ENCODE peak calls at places on chromosomes 4 and X, in six cellular contexts. One of them, this sample, is unnamed.

GRCh38 chr4:72987741-72988729 is 81.5 kb downstream of the COX18 start:
- DNase-seq in tibial artery: no peak
- DNase-seq in endodermal cell: no peak
- DNase-seq in fibroblast of mammary gland: no peak
- DNase-seq in nephron progenitor cell: no peak
- DNase-seq in cardiac muscle cell: no peak
- DNase-seq in this sample: no peak

GRCh38 chrX:94361241-94361640 is 687.2 kb downstream of the FAM133A start:
- DNase-seq in tibial artery: no peak
- DNase-seq in endodermal cell: no peak
- DNase-seq in fibroblast of mammary gland: no peak
- DNase-seq in nephron progenitor cell: no peak
- DNase-seq in cardiac muscle cell: no peak
- DNase-seq in this sample: no peak

GRCh38 chrX:106286053-106286650 is 118.0 kb downstream of the PWWP3B start:
- DNase-seq in tibial artery: no peak
- DNase-seq in endodermal cell: no peak
- DNase-seq in fibroblast of mammary gland: peak; percentile 52
- DNase-seq in nephron progenitor cell: no peak
- DNase-seq in cardiac muscle cell: no peak
- DNase-seq in this sample: no peak

GRCh38 chr4:38675167-38676121 is 11.4 kb downstream of the KLF3 start:
- DNase-seq in tibial artery: peak; percentile 89
- DNase-seq in endodermal cell: peak; percentile 93
- DNase-seq in fibroblast of mammary gland: peak; percentile 88
- DNase-seq in nephron progenitor cell: peak; percentile 88
- DNase-seq in cardiac muscle cell: peak; percentile 86
- DNase-seq in this sample: peak; percentile 83

GRCh38 chr4:154583230-154583629 is 7.3 kb downstream of the FGA start:
- DNase-seq in tibial artery: no peak
- DNase-seq in endodermal cell: no peak
- DNase-seq in fibroblast of mammary gland: no peak
- DNase-seq in nephron progenitor cell: no peak
- DNase-seq in cardiac muscle cell: no peak
- DNase-seq in this sample: no peak

GRCh38 chr4:93897559-93897958 is 69.0 kb downstream of the ATOH1 start:
- DNase-seq in tibial artery: no peak
- DNase-seq in endodermal cell: no peak
- DNase-seq in fibroblast of mammary gland: no peak
- DNase-seq in nephron progenitor cell: no peak
- DNase-seq in cardiac muscle cell: peak; percentile 23
- DNase-seq in this sample: no peak

GRCh38 chrX:110944323-110944761 is 148.7 kb upstream of the CHRDL1 start:
- DNase-seq in tibial artery: peak; percentile 20
- DNase-seq in endodermal cell: peak; percentile 82
- DNase-seq in fibroblast of mammary gland: no peak
- DNase-seq in nephron progenitor cell: peak; percentile 49
- DNase-seq in cardiac muscle cell: peak; percentile 0
- DNase-seq in this sample: peak; percentile 2

GRCh38 chrX:50198348-50198747 is 2.5 kb downstream of the AKAP4 start:
- DNase-seq in tibial artery: no peak
- DNase-seq in endodermal cell: no peak
- DNase-seq in fibroblast of mammary gland: no peak
- DNase-seq in nephron progenitor cell: no peak
- DNase-seq in cardiac muscle cell: no peak
- DNase-seq in this sample: no peak

GRCh38 chr4:85748654-85749053 is 273.7 kb downstream of the ARHGAP24 start:
- DNase-seq in tibial artery: no peak
- DNase-seq in endodermal cell: no peak
- DNase-seq in fibroblast of mammary gland: no peak
- DNase-seq in nephron progenitor cell: no peak
- DNase-seq in cardiac muscle cell: peak; percentile 37
- DNase-seq in this sample: no peak

GRCh38 chrX:50643525-50644137 is 170.4 kb downstream of the SHROOM4 start:
- DNase-seq in tibial artery: no peak
- DNase-seq in endodermal cell: no peak
- DNase-seq in fibroblast of mammary gland: no peak
- DNase-seq in nephron progenitor cell: no peak
- DNase-seq in cardiac muscle cell: no peak
- DNase-seq in this sample: peak; percentile 53

GRCh38 chrX:105460366-105460765 is 239.9 kb upstream of the TEX13A start:
- DNase-seq in tibial artery: no peak
- DNase-seq in endodermal cell: no peak
- DNase-seq in fibroblast of mammary gland: peak; percentile 75
- DNase-seq in nephron progenitor cell: no peak
- DNase-seq in cardiac muscle cell: no peak
- DNase-seq in this sample: no peak

GRCh38 chrX:120293015-120293414 is 18.2 kb downstream of the TMEM255A start:
- DNase-seq in tibial artery: no peak
- DNase-seq in endodermal cell: no peak
- DNase-seq in fibroblast of mammary gland: no peak
- DNase-seq in nephron progenitor cell: no peak
- DNase-seq in cardiac muscle cell: no peak
- DNase-seq in this sample: no peak

GRCh38 chr4:110106946-110107325 is 91.5 kb downstream of the ELOVL6 start:
- DNase-seq in tibial artery: no peak
- DNase-seq in endodermal cell: no peak
- DNase-seq in fibroblast of mammary gland: peak; percentile 82
- DNase-seq in nephron progenitor cell: no peak
- DNase-seq in cardiac muscle cell: no peak
- DNase-seq in this sample: no peak

GRCh38 chrX:100098660-100099375 is 311.3 kb downstream of the PCDH19 start:
- DNase-seq in tibial artery: no peak
- DNase-seq in endodermal cell: no peak
- DNase-seq in fibroblast of mammary gland: no peak
- DNase-seq in nephron progenitor cell: no peak
- DNase-seq in cardiac muscle cell: no peak
- DNase-seq in this sample: peak; percentile 3

GRCh38 chr4:44160776-44161377 is 287.7 kb downstream of the KCTD8 start:
- DNase-seq in tibial artery: no peak
- DNase-seq in endodermal cell: no peak
- DNase-seq in fibroblast of mammary gland: no peak
- DNase-seq in nephron progenitor cell: no peak
- DNase-seq in cardiac muscle cell: no peak
- DNase-seq in this sample: no peak

GRCh38 chr4:152115121-152115520 is 354.3 kb upstream of the GATB start:
- DNase-seq in tibial artery: no peak
- DNase-seq in endodermal cell: no peak
- DNase-seq in fibroblast of mammary gland: no peak
- DNase-seq in nephron progenitor cell: no peak
- DNase-seq in cardiac muscle cell: no peak
- DNase-seq in this sample: no peak

GRCh38 chr4:153154010-153154975 is 50.0 kb upstream of the TRIM2 start:
- DNase-seq in tibial artery: no peak
- DNase-seq in endodermal cell: no peak
- DNase-seq in fibroblast of mammary gland: peak; percentile 44
- DNase-seq in nephron progenitor cell: no peak
- DNase-seq in cardiac muscle cell: peak; percentile 42
- DNase-seq in this sample: no peak

GRCh38 chr4:18369561-18369960 is 348.0 kb upstream of the LCORL start:
- DNase-seq in tibial artery: no peak
- DNase-seq in endodermal cell: no peak
- DNase-seq in fibroblast of mammary gland: no peak
- DNase-seq in nephron progenitor cell: no peak
- DNase-seq in cardiac muscle cell: no peak
- DNase-seq in this sample: no peak

GRCh38 chrX:10536744-10537143 is 83.6 kb downstream of the MID1 start:
- DNase-seq in tibial artery: no peak
- DNase-seq in endodermal cell: no peak
- DNase-seq in fibroblast of mammary gland: no peak
- DNase-seq in nephron progenitor cell: no peak
- DNase-seq in cardiac muscle cell: no peak
- DNase-seq in this sample: no peak

GRCh38 chrX:19372170-19373033 is 28.7 kb downstream of the PDHA1 start:
- DNase-seq in tibial artery: peak; percentile 45
- DNase-seq in endodermal cell: peak; percentile 89
- DNase-seq in fibroblast of mammary gland: peak; percentile 64
- DNase-seq in nephron progenitor cell: peak; percentile 71
- DNase-seq in cardiac muscle cell: peak; percentile 59
- DNase-seq in this sample: peak; percentile 72

GRCh38 chr4:138405934-138406567 is 163.9 kb upstream of the SLC7A11 start:
- DNase-seq in tibial artery: no peak
- DNase-seq in endodermal cell: no peak
- DNase-seq in fibroblast of mammary gland: peak; percentile 75
- DNase-seq in nephron progenitor cell: no peak
- DNase-seq in cardiac muscle cell: no peak
- DNase-seq in this sample: no peak

GRCh38 chrX:119101168-119101567 is 26.4 kb downstream of the KIAA1210 start:
- DNase-seq in tibial artery: no peak
- DNase-seq in endodermal cell: no peak
- DNase-seq in fibroblast of mammary gland: no peak
- DNase-seq in nephron progenitor cell: no peak
- DNase-seq in cardiac muscle cell: no peak
- DNase-seq in this sample: no peak

GRCh38 chr4:128570380-128570779 is 239.1 kb upstream of the JADE1 start:
- DNase-seq in tibial artery: peak; percentile 82
- DNase-seq in endodermal cell: no peak
- DNase-seq in fibroblast of mammary gland: peak; percentile 91
- DNase-seq in nephron progenitor cell: no peak
- DNase-seq in cardiac muscle cell: no peak
- DNase-seq in this sample: no peak

GRCh38 chr4:61511716-61512488 is 311.8 kb downstream of the ADGRL3 start:
- DNase-seq in tibial artery: no peak
- DNase-seq in endodermal cell: no peak
- DNase-seq in fibroblast of mammary gland: peak; percentile 58
- DNase-seq in nephron progenitor cell: no peak
- DNase-seq in cardiac muscle cell: no peak
- DNase-seq in this sample: no peak

GRCh38 chr4:108535757-108536156 is 84.6 kb upstream of the RPL34 start:
- DNase-seq in tibial artery: no peak
- DNase-seq in endodermal cell: no peak
- DNase-seq in fibroblast of mammary gland: no peak
- DNase-seq in nephron progenitor cell: no peak
- DNase-seq in cardiac muscle cell: no peak
- DNase-seq in this sample: no peak

DNA sequence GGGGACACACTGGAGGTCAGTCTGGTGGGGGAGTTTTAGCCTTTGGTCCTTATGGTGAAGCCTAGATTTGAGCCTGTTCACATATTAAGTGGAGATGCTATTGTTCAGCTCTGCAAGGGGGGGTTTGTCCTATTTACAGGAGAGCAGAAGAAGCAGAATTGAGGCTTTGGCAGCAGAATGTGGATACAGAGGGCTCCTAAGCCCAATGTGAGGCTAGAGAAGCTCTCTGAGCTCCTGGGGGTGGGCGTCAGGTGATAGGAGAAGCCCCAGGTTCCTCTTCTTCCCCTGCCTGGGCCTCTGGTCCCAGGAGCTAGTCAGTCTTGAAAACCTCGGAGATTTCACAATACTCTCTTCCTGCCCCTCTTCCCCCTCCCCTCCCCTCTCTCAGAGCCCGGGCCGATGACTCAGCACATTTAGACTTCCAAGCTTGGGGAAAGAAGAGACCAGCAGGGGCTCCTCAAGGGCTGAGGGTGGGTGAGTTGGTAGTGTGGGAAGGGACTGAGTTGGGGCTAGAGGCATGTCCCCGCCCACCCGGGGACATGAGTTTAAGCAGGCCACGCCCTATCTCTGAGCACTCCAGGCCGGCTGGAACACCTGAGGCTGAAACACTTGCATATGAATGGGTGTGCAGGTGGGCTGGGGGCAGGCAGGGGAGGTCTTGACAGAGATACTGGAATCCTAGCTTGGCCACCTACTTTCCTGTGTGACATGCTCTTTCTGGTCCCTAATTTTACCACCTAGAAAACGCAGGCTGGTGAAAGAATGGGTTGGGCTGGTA is 3.4 kb downstream of the TFE3 start:
- DNase-seq in tibial artery: peak; percentile 74
- DNase-seq in endodermal cell: peak; percentile 96
- DNase-seq in fibroblast of mammary gland: peak; percentile 94
- DNase-seq in nephron progenitor cell: peak; percentile 63
- DNase-seq in cardiac muscle cell: peak; percentile 91
- DNase-seq in this sample: peak; percentile 69
- TF ChIP-seq CTCF in tibial artery: no peak
- TF ChIP-seq CTCF in endodermal cell: no peak
- TF ChIP-seq CTCF in fibroblast of mammary gland: peak; percentile 15
- TF ChIP-seq CTCF in nephron progenitor cell: no peak
- TF ChIP-seq CTCF in cardiac muscle cell: peak; percentile 14
- TF ChIP-seq CTCF in this sample: no peak

DNA sequence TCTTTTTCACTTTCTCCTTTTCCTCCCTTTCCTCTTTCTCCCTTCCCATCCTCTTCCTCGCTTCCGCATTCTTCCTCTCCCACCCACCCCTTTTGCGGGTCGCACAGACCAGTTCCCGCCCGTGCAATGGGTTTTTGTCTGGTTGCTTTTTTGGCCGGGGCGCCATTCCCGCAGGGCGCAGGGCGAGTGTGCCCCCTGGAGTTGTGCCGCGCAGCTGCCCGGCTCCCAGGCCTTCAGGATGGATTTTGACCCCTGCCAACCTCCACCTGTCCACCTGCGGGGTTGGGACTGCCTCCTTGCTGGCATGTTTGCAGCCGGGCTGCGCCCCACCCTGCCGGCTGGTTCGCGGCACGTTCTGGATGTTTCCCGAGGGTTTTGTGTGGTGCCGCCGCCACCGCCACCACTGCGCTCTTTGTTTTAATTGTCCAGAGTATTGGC is 578 bp upstream of the SEL1L3 start:
- DNase-seq in tibial artery: no peak
- DNase-seq in endodermal cell: peak; percentile 84
- DNase-seq in fibroblast of mammary gland: no peak
- DNase-seq in nephron progenitor cell: peak; percentile 35
- DNase-seq in cardiac muscle cell: peak; percentile 2
- DNase-seq in this sample: peak; percentile 17
- TF ChIP-seq CTCF in tibial artery: no peak
- TF ChIP-seq CTCF in endodermal cell: peak; percentile 74
- TF ChIP-seq CTCF in fibroblast of mammary gland: no peak
- TF ChIP-seq CTCF in nephron progenitor cell: peak; percentile 27
- TF ChIP-seq CTCF in cardiac muscle cell: peak; percentile 41
- TF ChIP-seq CTCF in this sample: peak; percentile 16

GRCh38 chr4:69060651-69061308 is 35.5 kb upstream of the UGT2B7 start:
- DNase-seq in tibial artery: no peak
- DNase-seq in endodermal cell: no peak
- DNase-seq in fibroblast of mammary gland: peak; percentile 23
- DNase-seq in nephron progenitor cell: no peak
- DNase-seq in cardiac muscle cell: no peak
- DNase-seq in this sample: no peak
- TF ChIP-seq CTCF in tibial artery: no peak
- TF ChIP-seq CTCF in endodermal cell: peak; percentile 54
- TF ChIP-seq CTCF in fibroblast of mammary gland: peak; percentile 10
- TF ChIP-seq CTCF in nephron progenitor cell: no peak
- TF ChIP-seq CTCF in cardiac muscle cell: no peak
- TF ChIP-seq CTCF in this sample: no peak

GRCh38 chrX:40318076-40318475 is 220.3 kb upstream of the BCOR start:
- DNase-seq in tibial artery: no peak
- DNase-seq in endodermal cell: no peak
- DNase-seq in fibroblast of mammary gland: no peak
- DNase-seq in nephron progenitor cell: no peak
- DNase-seq in cardiac muscle cell: no peak
- DNase-seq in this sample: no peak

GRCh38 chrX:40313269-40313668 is 215.5 kb upstream of the BCOR start:
- DNase-seq in tibial artery: no peak
- DNase-seq in endodermal cell: no peak
- DNase-seq in fibroblast of mammary gland: no peak
- DNase-seq in nephron progenitor cell: no peak
- DNase-seq in cardiac muscle cell: no peak
- DNase-seq in this sample: no peak

GRCh38 chrX:40310016-40310415 is 212.3 kb upstream of the BCOR start:
- DNase-seq in tibial artery: no peak
- DNase-seq in endodermal cell: no peak
- DNase-seq in fibroblast of mammary gland: no peak
- DNase-seq in nephron progenitor cell: no peak
- DNase-seq in cardiac muscle cell: no peak
- DNase-seq in this sample: no peak

GRCh38 chrX:40316502-40316901 is 218.7 kb upstream of the BCOR start:
- DNase-seq in tibial artery: no peak
- DNase-seq in endodermal cell: peak; percentile 23
- DNase-seq in fibroblast of mammary gland: no peak
- DNase-seq in nephron progenitor cell: no peak
- DNase-seq in cardiac muscle cell: no peak
- DNase-seq in this sample: no peak

GRCh38 chrX:40314070-40314469 is 216.3 kb upstream of the BCOR start:
- DNase-seq in tibial artery: no peak
- DNase-seq in endodermal cell: peak; percentile 89
- DNase-seq in fibroblast of mammary gland: no peak
- DNase-seq in nephron progenitor cell: no peak
- DNase-seq in cardiac muscle cell: peak; percentile 18
- DNase-seq in this sample: no peak
- TF ChIP-seq CTCF in tibial artery: no peak
- TF ChIP-seq CTCF in endodermal cell: peak; percentile 71
- TF ChIP-seq CTCF in fibroblast of mammary gland: no peak
- TF ChIP-seq CTCF in nephron progenitor cell: no peak
- TF ChIP-seq CTCF in cardiac muscle cell: peak; percentile 19
- TF ChIP-seq CTCF in this sample: no peak